ENCODE peak calls at places on chromosome 20, in five cellular contexts. L is hepatocyte, Y is natural killer cell, D is PC-9, A is cardiac fibroblast. R is an unnamed sample.

GRCh38 chr20:45926731-45927070 is 7.8 kb upstream of the PCIF1 start:
- DNase-seq in L (no peak), Y (no peak), A (no peak), D (no peak), R (no peak)

GRCh38 chr20:58340853-58341252 is 31.3 kb downstream of the RAB22A start:
- DNase-seq in A (peak), D (no peak), L (no peak), Y (no peak), R (peak)

GRCh38 chr20:15297059-15297875 is 959.9 kb upstream of the FLRT3 start:
- DNase-seq in Y (no peak), L (peak), D (no peak), A (no peak), R (no peak)

GRCh38 chr20:58553166-58553696 is 38.0 kb upstream of the APCDD1L start:
- DNase-seq in L (no peak), D (no peak), Y (no peak), A (no peak), R (no peak)

GRCh38 chr20:64228751-64229518 is 26.6 kb upstream of the PCMTD2 start:
- DNase-seq in Y (no peak), A (no peak), L (no peak), D (no peak), R (no peak)

GRCh38 chr20:43849496-43850197 is 65.0 kb upstream of the TOX2 start:
- DNase-seq in A (peak), Y (no peak), D (peak), L (peak), R (peak)

GRCh38 chr20:50919567-50919966 is 11.7 kb downstream of the ADNP start:
- DNase-seq in D (peak), A (peak), L (peak), Y (no peak), R (peak)

GRCh38 chr20:45938727-45939438 is 4.4 kb downstream of the PCIF1 start:
- DNase-seq in L (no peak), D (no peak), A (no peak), Y (no peak), R (no peak)

GRCh38 chr20:1971893-1972586 is 21.8 kb downstream of the PDYN start:
- DNase-seq in A (no peak), Y (no peak), L (no peak), D (no peak), R (no peak)

GRCh38 chr20:62697468-62697912 is 11.1 kb upstream of the NTSR1 start:
- DNase-seq in L (no peak), Y (no peak), A (no peak), D (no peak), R (no peak)

GRCh38 chr20:18543932-18544331 is 23.3 kb upstream of the SMIM26 start:
- DNase-seq in L (no peak), A (no peak), Y (no peak), D (no peak), R (no peak)

GRCh38 chr20:325889-326644 is 715 bp downstream of the SOX12 start:
- DNase-seq in D (peak), L (peak), Y (peak), A (peak), R (peak)

GRCh38 chr20:49534314-49534713 is 33.6 kb downstream of the PTGIS start:
- DNase-seq in Y (peak), L (peak), A (peak), D (peak), R (peak)

GRCh38 chr20:53677447-53678314 is 84.0 kb upstream of the ZNF217 start:
- DNase-seq in L (peak), D (no peak), A (peak), Y (no peak), R (no peak)

GRCh38 chr20:47597090-47597489 is 95.4 kb downstream of the NCOA3 start:
- DNase-seq in A (no peak), D (no peak), L (no peak), Y (no peak), R (no peak)

GRCh38 chr20:1422756-1423155 is 29.9 kb upstream of the FKBP1A start:
- DNase-seq in Y (no peak), L (no peak), D (no peak), A (peak), R (no peak)

GRCh38 chr20:25145131-25145530 is 50.4 kb upstream of the ENTPD6 start:
- DNase-seq in D (no peak), Y (no peak), A (no peak), L (no peak), R (no peak)

GRCh38 chr20:47574616-47575401 is 73.1 kb downstream of the NCOA3 start:
- DNase-seq in Y (no peak), L (no peak), A (peak), D (no peak), R (no peak)

GRCh38 chr20:3681352-3681930 is 369 bp downstream of the ADAM33 start:
- DNase-seq in L (no peak), A (no peak), D (no peak), Y (no peak), R (no peak)

DNA sequence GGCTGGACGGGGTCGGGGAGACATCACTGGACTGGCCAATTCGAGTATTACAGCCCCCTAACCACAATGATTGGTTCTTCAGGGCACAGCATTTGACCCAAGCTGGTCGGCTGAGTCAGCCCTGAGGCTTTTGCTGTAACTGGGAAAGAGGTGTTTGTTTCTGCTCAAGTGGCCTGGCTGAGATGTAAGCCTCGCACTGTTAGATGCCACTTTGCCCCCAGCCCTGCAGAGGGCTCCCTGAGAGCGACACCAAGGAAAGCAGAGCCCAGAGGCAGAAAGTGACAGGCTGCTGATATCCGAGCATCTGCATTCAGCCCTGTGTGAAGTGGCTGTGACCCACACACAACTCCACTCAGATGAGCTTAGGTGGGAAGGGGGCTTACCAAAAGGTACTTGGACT is 19.4 kb downstream of the ERGIC3 start:
- DNase-seq in L (peak), D (peak), Y (no peak), A (peak), R (peak)
- TF ChIP-seq CTCF in L (peak), D (peak), Y (no peak), A (peak), R (peak)

GRCh38 chr20:35511814-35512420 is 17.5 kb downstream of the C20orf173 start:
- DNase-seq in L (peak), Y (no peak), D (peak), A (peak), R (peak)
- TF ChIP-seq CTCF in L (peak), Y (no peak), D (peak), A (peak), R (peak)

GRCh38 chr20:21103582-21104465 is 2.3 kb downstream of the LINC00237 start:
- DNase-seq in Y (no peak), A (no peak), L (no peak), D (no peak), R (no peak)

GRCh38 chr20:21100590-21101452 is 5.3 kb downstream of the LINC00237 start:
- DNase-seq in L (no peak), D (no peak), A (no peak), Y (no peak), R (no peak)

GRCh38 chr20:21101453-21102251 is 4.5 kb downstream of the LINC00237 start:
- DNase-seq in A (no peak), L (peak), Y (no peak), D (no peak), R (no peak)

GRCh38 chr20:21102691-21103311 is 3.4 kb downstream of the LINC00237 start:
- DNase-seq in Y (no peak), D (no peak), A (peak), L (peak), R (no peak)

GRCh38 chr20:21102252-21102609 is 3.9 kb downstream of the LINC00237 start:
- DNase-seq in Y (no peak), L (no peak), A (no peak), D (no peak), R (no peak)
- TF ChIP-seq CTCF in Y (no peak), L (no peak), A (no peak), D (no peak), R (no peak)

DNA sequence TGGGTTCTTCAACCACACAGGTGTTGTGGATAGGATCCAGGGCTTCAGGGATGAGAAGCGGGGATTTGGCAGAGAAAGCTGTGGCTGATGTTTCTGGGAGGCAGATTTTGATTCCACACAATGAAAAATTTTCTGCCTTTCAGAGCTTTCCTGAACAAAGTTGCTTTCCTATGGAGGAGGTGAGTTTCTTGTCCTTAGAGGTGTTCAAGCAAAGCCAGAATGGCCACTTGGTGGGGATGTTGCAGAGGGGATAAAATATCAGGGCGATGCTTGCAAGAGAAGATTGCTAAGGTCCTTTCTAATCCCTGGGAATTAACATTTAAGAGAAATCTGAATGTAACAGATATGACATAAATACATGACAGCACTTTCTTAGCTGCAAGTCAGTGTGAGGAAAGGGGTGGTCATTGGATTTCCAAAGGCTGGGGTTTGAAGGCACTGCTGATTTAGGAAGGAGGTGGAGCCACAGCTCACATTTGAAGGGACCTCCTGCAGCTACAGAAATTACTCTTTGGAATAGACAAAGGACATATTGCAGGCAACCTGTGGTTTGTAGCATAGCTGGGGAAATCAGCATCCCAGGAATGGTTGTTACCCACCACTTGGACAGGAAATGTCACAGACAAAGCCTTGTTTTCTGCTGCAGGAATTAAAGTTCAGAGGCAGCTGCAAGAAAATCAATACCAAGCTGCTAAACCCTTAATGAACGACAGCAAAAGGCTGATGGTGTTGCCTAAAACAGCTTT is 271.1 kb upstream of the CHD6 start:
- DNase-seq in A (no peak), L (no peak), Y (no peak), D (no peak), R (no peak)
- TF ChIP-seq CTCF in A (no peak), L (peak), Y (no peak), D (peak), R (no peak)

GRCh38 chr20:36632487-36633284 is 13.3 kb downstream of the SLA2 start:
- DNase-seq in Y (no peak), D (no peak), A (no peak), L (peak), R (no peak)
- TF ChIP-seq CTCF in Y (no peak), D (no peak), A (no peak), L (no peak), R (no peak)

R was measured in HFFc6.